ENCODE peak calls at places on chromosomes 5 and 9, in five cellular contexts. One of them, this sample, is unnamed.

GRCh38 chr9:81665514-81665838 is 23.9 kb downstream of the TLE1 start:
- DNase-seq in CD8-positive, alpha-beta T cell: no peak
- DNase-seq in HAP-1: peak
- DNase-seq in psoas muscle: no peak
- DNase-seq in upper lobe of right lung: no peak
- DNase-seq in this sample: no peak

GRCh38 chr9:127283917-127284316 is 19.3 kb downstream of the GARNL3 start:
- DNase-seq in HAP-1: no peak
- DNase-seq in psoas muscle: peak
- DNase-seq in CD8-positive, alpha-beta T cell: peak
- DNase-seq in upper lobe of right lung: no peak
- DNase-seq in this sample: no peak

GRCh38 chr5:171336486-171337206 is 27.6 kb downstream of the TLX3 start:
- DNase-seq in upper lobe of right lung: no peak
- DNase-seq in HAP-1: peak
- DNase-seq in psoas muscle: no peak
- DNase-seq in CD8-positive, alpha-beta T cell: no peak
- DNase-seq in this sample: no peak

GRCh38 chr9:113520109-113520642 is 56.6 kb downstream of the RGS3 start:
- DNase-seq in CD8-positive, alpha-beta T cell: peak
- DNase-seq in upper lobe of right lung: no peak
- DNase-seq in HAP-1: no peak
- DNase-seq in psoas muscle: no peak
- DNase-seq in this sample: no peak

GRCh38 chr9:31030741-31031202 is 1353.7 kb upstream of the ACO1 start:
- DNase-seq in CD8-positive, alpha-beta T cell: no peak
- DNase-seq in HAP-1: peak
- DNase-seq in psoas muscle: no peak
- DNase-seq in upper lobe of right lung: no peak
- DNase-seq in this sample: peak

GRCh38 chr9:100933656-100934055 is 94.9 kb upstream of the PLPPR1 start:
- DNase-seq in CD8-positive, alpha-beta T cell: no peak
- DNase-seq in psoas muscle: no peak
- DNase-seq in HAP-1: no peak
- DNase-seq in upper lobe of right lung: no peak
- DNase-seq in this sample: no peak

GRCh38 chr9:96100385-96100978 is 201.5 kb downstream of the HSD17B3 start:
- DNase-seq in HAP-1: peak
- DNase-seq in upper lobe of right lung: no peak
- DNase-seq in psoas muscle: no peak
- DNase-seq in CD8-positive, alpha-beta T cell: no peak
- DNase-seq in this sample: no peak

GRCh38 chr9:131290039-131290766 is 680 bp downstream of the PLPP7 start:
- DNase-seq in upper lobe of right lung: no peak
- DNase-seq in HAP-1: no peak
- DNase-seq in CD8-positive, alpha-beta T cell: no peak
- DNase-seq in psoas muscle: peak
- DNase-seq in this sample: no peak

GRCh38 chr5:55731848-55732247 is 6.0 kb upstream of the DDX4 start:
- DNase-seq in psoas muscle: no peak
- DNase-seq in CD8-positive, alpha-beta T cell: no peak
- DNase-seq in upper lobe of right lung: no peak
- DNase-seq in HAP-1: no peak
- DNase-seq in this sample: no peak

GRCh38 chr5:7976411-7977190 is 107.7 kb downstream of the MTRR start:
- DNase-seq in HAP-1: no peak
- DNase-seq in CD8-positive, alpha-beta T cell: no peak
- DNase-seq in upper lobe of right lung: no peak
- DNase-seq in psoas muscle: no peak
- DNase-seq in this sample: no peak

GRCh38 chr5:34499001-34499734 is 157.0 kb upstream of the RAI14 start:
- DNase-seq in CD8-positive, alpha-beta T cell: no peak
- DNase-seq in upper lobe of right lung: no peak
- DNase-seq in psoas muscle: no peak
- DNase-seq in HAP-1: no peak
- DNase-seq in this sample: no peak

GRCh38 chr9:78031271-78031825 is at the start of gene GNAQ:
- DNase-seq in upper lobe of right lung: peak
- DNase-seq in psoas muscle: peak
- DNase-seq in HAP-1: peak
- DNase-seq in CD8-positive, alpha-beta T cell: no peak
- DNase-seq in this sample: no peak

GRCh38 chr9:78029601-78030552 is 1.7 kb downstream of the GNAQ start:
- DNase-seq in HAP-1: peak
- DNase-seq in psoas muscle: no peak
- DNase-seq in upper lobe of right lung: no peak
- DNase-seq in CD8-positive, alpha-beta T cell: no peak
- DNase-seq in this sample: no peak

GRCh38 chr9:78028926-78029325 is 2.7 kb downstream of the GNAQ start:
- DNase-seq in HAP-1: no peak
- DNase-seq in CD8-positive, alpha-beta T cell: no peak
- DNase-seq in upper lobe of right lung: no peak
- DNase-seq in psoas muscle: no peak
- DNase-seq in this sample: no peak

GRCh38 chr9:78031826-78032598 is 401 bp upstream of the GNAQ start:
- DNase-seq in upper lobe of right lung: peak
- DNase-seq in psoas muscle: peak
- DNase-seq in HAP-1: peak
- DNase-seq in CD8-positive, alpha-beta T cell: peak
- DNase-seq in this sample: peak

DNA sequence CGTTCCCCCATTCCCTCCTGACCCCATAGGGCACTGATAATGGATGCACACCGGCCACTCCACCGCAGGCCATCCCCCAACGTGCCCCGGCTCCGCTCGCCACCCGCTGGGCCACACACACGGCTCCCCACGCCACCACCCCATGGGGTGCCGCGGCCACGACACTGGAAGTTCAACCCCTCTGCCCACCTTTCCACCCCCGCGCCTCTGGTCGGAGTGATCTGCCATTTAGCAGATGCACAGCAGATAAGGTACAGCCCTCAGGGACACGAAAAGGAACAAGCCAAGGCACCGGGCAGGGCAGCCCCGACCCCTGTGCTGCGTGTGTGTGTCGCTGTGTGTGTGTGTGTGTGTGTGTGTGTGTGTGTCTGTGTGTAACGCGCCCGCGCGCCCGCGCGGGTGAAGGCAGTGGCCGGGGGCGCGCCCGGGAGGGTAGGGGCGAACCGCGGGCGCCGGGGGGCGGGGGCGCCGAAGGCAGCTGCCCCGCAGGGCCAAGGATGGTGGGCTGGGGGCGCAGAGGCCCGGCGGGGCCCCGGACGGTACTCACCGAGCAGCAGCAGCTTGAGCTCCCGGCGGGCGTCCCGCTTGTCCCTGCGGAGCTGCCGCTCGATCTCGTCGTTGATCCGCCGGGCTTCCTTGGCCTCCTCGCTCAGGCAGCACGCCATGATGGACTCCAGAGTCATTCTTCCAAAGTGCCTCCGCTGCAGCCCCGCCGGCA is 899 bp downstream of the GNAQ start:
- DNase-seq in psoas muscle: peak
- DNase-seq in CD8-positive, alpha-beta T cell: peak
- DNase-seq in upper lobe of right lung: peak
- DNase-seq in HAP-1: peak
- DNase-seq in this sample: no peak
- H3K4me3 ChIP-seq in psoas muscle: peak
- H3K4me3 ChIP-seq in CD8-positive, alpha-beta T cell: peak
- H3K4me3 ChIP-seq in upper lobe of right lung: peak
- H3K4me3 ChIP-seq in HAP-1: peak
- H3K4me3 ChIP-seq in this sample: peak

GRCh38 chr5:100757618-100758017 is 145.5 kb downstream of the ST8SIA4 start:
- DNase-seq in upper lobe of right lung: no peak
- DNase-seq in CD8-positive, alpha-beta T cell: no peak
- DNase-seq in psoas muscle: no peak
- DNase-seq in HAP-1: no peak
- DNase-seq in this sample: no peak
- H3K4me3 ChIP-seq in upper lobe of right lung: no peak
- H3K4me3 ChIP-seq in CD8-positive, alpha-beta T cell: no peak
- H3K4me3 ChIP-seq in psoas muscle: no peak
- H3K4me3 ChIP-seq in HAP-1: no peak
- H3K4me3 ChIP-seq in this sample: no peak

DNA sequence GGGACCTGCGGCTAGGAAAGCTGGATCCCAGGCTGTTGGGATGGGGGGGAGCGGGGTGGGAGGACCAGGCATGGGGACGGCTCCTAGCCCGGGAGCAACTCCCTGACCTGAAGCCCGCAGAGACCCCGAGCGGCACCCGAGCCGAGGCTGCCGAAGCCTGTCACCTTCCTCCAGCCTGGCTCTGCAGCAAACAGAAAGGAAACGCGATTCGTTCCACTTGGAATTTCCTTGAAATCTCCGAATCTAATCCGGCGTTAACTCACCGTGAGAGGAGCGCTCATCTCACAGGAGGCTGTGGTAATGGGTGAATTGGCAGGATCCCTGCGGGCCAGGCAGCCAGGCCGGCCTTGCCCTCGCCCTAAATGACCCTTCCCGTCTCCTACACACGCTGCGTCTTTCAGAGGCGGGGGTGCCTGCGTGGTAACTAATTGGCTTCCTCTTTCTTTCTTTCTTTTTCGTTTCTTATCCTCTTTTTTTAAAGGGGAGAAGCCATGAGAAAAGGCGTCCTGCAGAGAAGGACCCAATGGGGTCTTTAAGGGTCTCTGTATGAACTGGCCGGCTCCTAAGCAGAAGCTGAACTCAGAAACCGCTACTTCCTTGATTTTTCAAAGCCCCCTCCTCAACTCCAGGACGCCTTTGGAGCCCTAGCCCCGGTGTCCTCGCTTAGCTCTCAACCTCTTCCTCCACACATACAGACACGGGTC is 8.5 kb downstream of the PAX5 start:
- DNase-seq in HAP-1: no peak
- DNase-seq in upper lobe of right lung: no peak
- DNase-seq in CD8-positive, alpha-beta T cell: no peak
- DNase-seq in psoas muscle: no peak
- DNase-seq in this sample: no peak
- H3K4me3 ChIP-seq in HAP-1: no peak
- H3K4me3 ChIP-seq in upper lobe of right lung: peak
- H3K4me3 ChIP-seq in CD8-positive, alpha-beta T cell: peak
- H3K4me3 ChIP-seq in psoas muscle: peak
- H3K4me3 ChIP-seq in this sample: no peak

GRCh38 chr5:93145767-93146166 is 435.3 kb downstream of the NR2F1-AS1 start:
- DNase-seq in CD8-positive, alpha-beta T cell: no peak
- DNase-seq in upper lobe of right lung: no peak
- DNase-seq in HAP-1: no peak
- DNase-seq in psoas muscle: no peak
- DNase-seq in this sample: no peak

GRCh38 chr5:93145019-93145418 is 436.0 kb downstream of the NR2F1-AS1 start:
- DNase-seq in upper lobe of right lung: no peak
- DNase-seq in HAP-1: no peak
- DNase-seq in CD8-positive, alpha-beta T cell: no peak
- DNase-seq in psoas muscle: peak
- DNase-seq in this sample: no peak

DNA sequence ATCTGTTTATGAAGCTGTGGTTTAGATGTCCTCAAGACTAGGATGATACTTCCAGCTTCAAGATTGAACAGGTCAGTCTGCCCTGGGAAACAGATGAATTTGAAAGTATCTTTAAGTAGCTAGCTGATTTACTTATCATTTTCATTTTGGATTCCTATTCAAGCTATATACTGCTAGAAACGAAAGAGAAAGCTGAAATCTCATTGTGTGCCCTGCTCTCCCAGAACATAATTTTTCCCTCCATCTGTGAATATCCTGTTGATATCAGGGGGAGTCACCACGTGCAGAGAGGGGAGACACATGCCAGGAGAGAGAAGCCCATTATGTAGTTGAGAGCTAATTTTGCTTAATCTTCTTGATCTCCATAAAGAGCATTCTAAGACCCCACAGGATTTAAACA is 439.1 kb downstream of the NR2F1-AS1 start:
- DNase-seq in psoas muscle: no peak
- DNase-seq in upper lobe of right lung: no peak
- DNase-seq in CD8-positive, alpha-beta T cell: no peak
- DNase-seq in HAP-1: no peak
- DNase-seq in this sample: no peak
- H3K4me3 ChIP-seq in psoas muscle: no peak
- H3K4me3 ChIP-seq in upper lobe of right lung: no peak
- H3K4me3 ChIP-seq in CD8-positive, alpha-beta T cell: no peak
- H3K4me3 ChIP-seq in HAP-1: no peak
- H3K4me3 ChIP-seq in this sample: no peak

GRCh38 chr9:136713555-136713949 is 1.2 kb downstream of the DIPK1B start:
- DNase-seq in HAP-1: peak
- DNase-seq in psoas muscle: no peak
- DNase-seq in CD8-positive, alpha-beta T cell: no peak
- DNase-seq in upper lobe of right lung: no peak
- DNase-seq in this sample: no peak

GRCh38 chr9:136714876-136715239 is 2.5 kb downstream of the DIPK1B start:
- DNase-seq in upper lobe of right lung: no peak
- DNase-seq in CD8-positive, alpha-beta T cell: no peak
- DNase-seq in psoas muscle: no peak
- DNase-seq in HAP-1: no peak
- DNase-seq in this sample: no peak

GRCh38 chr9:136711751-136712689 is at the start of gene DIPK1B:
- DNase-seq in CD8-positive, alpha-beta T cell: no peak
- DNase-seq in HAP-1: peak
- DNase-seq in psoas muscle: no peak
- DNase-seq in upper lobe of right lung: no peak
- DNase-seq in this sample: no peak

GRCh38 chr9:136714096-136714875 is 1.9 kb downstream of the DIPK1B start:
- DNase-seq in CD8-positive, alpha-beta T cell: no peak
- DNase-seq in upper lobe of right lung: peak
- DNase-seq in psoas muscle: peak
- DNase-seq in HAP-1: no peak
- DNase-seq in this sample: no peak

DNA sequence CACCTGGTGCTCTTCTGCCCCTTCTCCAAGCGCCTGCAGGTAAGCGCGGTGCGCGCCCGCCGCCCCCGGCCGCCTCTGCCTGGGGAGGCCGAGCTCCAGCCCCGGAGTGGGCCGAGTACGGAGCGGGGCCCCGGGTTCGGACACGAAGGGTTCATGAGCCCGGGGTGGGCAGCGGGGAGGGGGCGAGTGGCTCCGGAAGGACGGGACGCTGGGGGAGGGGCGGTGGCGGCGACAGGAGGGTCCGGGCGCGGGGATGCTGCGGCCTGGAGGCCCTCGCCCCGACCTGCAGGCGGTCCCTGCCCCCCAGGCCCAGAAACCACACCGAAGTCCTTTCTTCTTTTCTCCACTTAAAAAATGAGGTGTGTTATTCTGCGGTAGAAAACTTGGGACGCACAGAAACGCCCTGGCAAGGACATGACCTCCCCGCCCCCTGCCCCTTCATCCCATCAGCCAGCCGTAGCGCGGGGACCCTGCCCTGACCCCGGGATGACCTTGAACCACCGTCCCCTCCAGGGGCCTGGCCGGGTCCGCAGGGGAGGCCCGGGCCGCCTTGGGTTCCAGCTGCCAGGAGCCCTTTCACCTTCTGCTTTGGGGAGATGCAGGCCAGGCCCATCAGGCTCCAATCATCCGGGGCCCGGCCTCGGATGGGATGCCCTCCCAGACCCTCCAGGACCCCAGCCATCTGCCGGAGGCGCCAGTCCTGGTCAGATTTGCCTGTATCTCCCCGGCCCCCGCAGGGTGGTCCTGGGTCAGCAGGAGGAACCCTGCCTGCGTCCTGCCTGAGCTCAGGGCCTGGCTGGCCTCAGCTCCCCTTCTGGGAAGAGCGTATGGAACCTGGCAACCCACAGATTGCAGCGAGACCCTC is 550 bp downstream of the DIPK1B start:
- DNase-seq in HAP-1: peak
- DNase-seq in CD8-positive, alpha-beta T cell: no peak
- DNase-seq in upper lobe of right lung: no peak
- DNase-seq in psoas muscle: no peak
- DNase-seq in this sample: no peak
- H3K4me3 ChIP-seq in HAP-1: peak
- H3K4me3 ChIP-seq in CD8-positive, alpha-beta T cell: no peak
- H3K4me3 ChIP-seq in upper lobe of right lung: peak
- H3K4me3 ChIP-seq in psoas muscle: peak
- H3K4me3 ChIP-seq in this sample: peak

GRCh38 chr9:2023042-2023441 is 7.9 kb downstream of the SMARCA2 start:
- DNase-seq in upper lobe of right lung: no peak
- DNase-seq in psoas muscle: no peak
- DNase-seq in HAP-1: no peak
- DNase-seq in CD8-positive, alpha-beta T cell: no peak
- DNase-seq in this sample: no peak
- H3K4me3 ChIP-seq in upper lobe of right lung: no peak
- H3K4me3 ChIP-seq in psoas muscle: peak
- H3K4me3 ChIP-seq in HAP-1: no peak
- H3K4me3 ChIP-seq in CD8-positive, alpha-beta T cell: peak
- H3K4me3 ChIP-seq in this sample: no peak

This sample was measured in iPS DF 6.9.